ENCODE peak calls at places on chromosomes 7 and 10, in four cellular contexts. S is astrocyte of the spinal cord, W is cardiac fibroblast, T is GM12865. Q is an unnamed sample.

GRCh38 chr7:83677180-83677866 is 28.4 kb upstream of the SEMA3E start:
- DNase-seq in S (peak; percentile 97), W (peak; percentile 93), T (no peak), Q (no peak)

GRCh38 chr7:108367946-108368345 is 88.3 kb downstream of the NRCAM start:
- DNase-seq in S (no peak), W (no peak), T (no peak), Q (no peak)

GRCh38 chr7:104126411-104126841 is 81.4 kb downstream of the ORC5 start:
- DNase-seq in S (peak; percentile 35), W (no peak), T (no peak), Q (no peak)

GRCh38 chr7:5690931-5691461 is 90.5 kb downstream of the RNF216 start:
- DNase-seq in S (peak; percentile 22), W (peak; percentile 35), T (peak; percentile 70), Q (no peak)

GRCh38 chr7:47195641-47196040 is 386.3 kb downstream of the TNS3 start:
- DNase-seq in S (no peak), W (peak; percentile 8), T (no peak), Q (no peak)

GRCh38 chr7:42997611-42998010 is 65.4 kb downstream of the MRPL32 start:
- DNase-seq in S (no peak), W (no peak), T (no peak), Q (no peak)

GRCh38 chr10:121368347-121369025 is 229.8 kb downstream of the FGFR2 start:
- DNase-seq in S (no peak), W (no peak), T (peak; percentile 5), Q (no peak)

GRCh38 chr10:17851611-17852010 is 42.5 kb downstream of the MRC1 start:
- DNase-seq in S (no peak), W (no peak), T (no peak), Q (no peak)

GRCh38 chr10:11147723-11148122 is 130.1 kb downstream of the CELF2 start:
- DNase-seq in S (no peak), W (no peak), T (no peak), Q (no peak)

GRCh38 chr10:71639412-71639719 is 80.2 kb downstream of the C10orf105 start:
- DNase-seq in S (no peak), W (no peak), T (no peak), Q (no peak)

GRCh38 chr7:154409703-154410311 is 357.6 kb downstream of the DPP6 start:
- DNase-seq in S (peak; percentile 1), W (peak; percentile 15), T (peak; percentile 6), Q (no peak)

GRCh38 chr7:44101966-44102845 is 1.9 kb upstream of the AEBP1 start:
- DNase-seq in S (peak; percentile 67), W (peak; percentile 78), T (no peak), Q (no peak)

GRCh38 chr7:41010967-41011366 is 691.9 kb downstream of the INHBA start:
- DNase-seq in S (no peak), W (peak; percentile 77), T (no peak), Q (no peak)

GRCh38 chr10:133224861-133225366 is 5.1 kb upstream of the UTF1 start:
- DNase-seq in S (no peak), W (peak; percentile 25), T (no peak), Q (no peak)

GRCh38 chr7:1920266-1920681 is 250.2 kb downstream of the ELFN1 start:
- DNase-seq in S (no peak), W (no peak), T (no peak), Q (peak; percentile 29)

GRCh38 chr7:1269336-1269890 is 36.7 kb downstream of the UNCX start:
- DNase-seq in S (no peak), W (no peak), T (no peak), Q (no peak)

GRCh38 chr10:76437011-76437410 is 1005.6 kb downstream of the LRMDA start:
- DNase-seq in S (no peak), W (no peak), T (no peak), Q (no peak)

GRCh38 chr10:7312179-7312857 is 98.5 kb downstream of the SFMBT2 start:
- DNase-seq in S (no peak), W (no peak), T (no peak), Q (no peak)

GRCh38 chr10:4079796-4080195 is 294.8 kb upstream of the KLF6 start:
- DNase-seq in S (no peak), W (no peak), T (no peak), Q (no peak)

GRCh38 chr10:66783296-66783695 is 142.5 kb upstream of the LRRTM3 start:
- DNase-seq in S (peak; percentile 55), W (peak; percentile 50), T (no peak), Q (no peak)

GRCh38 chr10:76721891-76722505 is 915.6 kb downstream of the KCNMA1 start:
- DNase-seq in S (peak; percentile 11), W (peak; percentile 5), T (no peak), Q (no peak)

GRCh38 chr10:50362547-50363125 is 111.3 kb upstream of the ASAH2 start:
- DNase-seq in S (no peak), W (peak; percentile 62), T (peak; percentile 82), Q (no peak)

GRCh38 chr10:97682042-97682441 is 5.0 kb downstream of the AVPI1 start:
- DNase-seq in S (no peak), W (no peak), T (no peak), Q (no peak)

DNA sequence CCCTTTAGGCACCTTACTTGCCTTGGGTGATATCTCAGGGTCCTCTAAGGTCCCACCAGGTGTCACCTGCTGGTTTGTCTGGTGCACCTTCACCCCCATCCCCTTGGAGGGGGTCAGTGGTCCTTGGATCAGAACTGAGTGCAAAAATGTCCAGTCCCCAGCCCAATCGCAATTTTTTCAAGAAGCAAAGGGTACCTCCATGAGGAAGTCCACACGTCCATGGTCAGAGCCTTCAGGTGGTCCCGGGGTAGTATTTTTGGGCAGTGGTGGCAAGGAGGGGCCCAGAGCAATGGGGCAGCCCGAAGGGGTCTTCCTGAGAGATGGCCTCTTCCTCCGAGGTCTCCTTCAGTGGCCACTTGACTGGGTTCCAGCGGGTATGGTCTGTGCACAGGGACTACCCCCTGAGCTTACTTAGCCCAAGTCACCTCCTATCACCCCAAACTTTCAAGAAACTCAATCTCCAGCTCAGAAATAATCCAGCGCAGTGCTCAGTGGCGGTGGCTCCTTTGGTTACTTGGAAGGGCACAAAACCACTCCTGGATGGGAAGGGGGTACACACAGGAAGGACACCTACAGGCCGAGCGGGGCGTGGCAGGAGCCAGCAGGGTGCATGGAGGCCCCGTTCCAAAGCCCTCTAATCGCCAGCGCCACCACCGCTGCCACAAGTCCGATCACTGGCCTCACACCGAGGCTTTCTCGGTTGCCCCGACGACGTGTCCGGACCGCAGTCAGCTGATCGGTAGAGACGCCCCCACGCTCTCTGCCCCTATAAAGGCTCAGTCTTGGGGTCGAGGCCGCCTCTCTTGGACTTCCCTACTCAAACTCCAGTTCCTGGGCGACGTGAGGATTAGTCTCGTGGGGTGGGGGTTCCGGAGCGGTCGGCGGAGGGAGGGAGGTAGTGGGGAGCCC is 4.5 kb downstream of the SAP25 start:
- DNase-seq in S (peak; percentile 36), W (peak; percentile 36), T (peak; percentile 79), Q (peak; percentile 43)
- TF ChIP-seq CTCF in S (peak; percentile 43), W (peak; percentile 44), T (peak; percentile 42), Q (no peak)

DNA sequence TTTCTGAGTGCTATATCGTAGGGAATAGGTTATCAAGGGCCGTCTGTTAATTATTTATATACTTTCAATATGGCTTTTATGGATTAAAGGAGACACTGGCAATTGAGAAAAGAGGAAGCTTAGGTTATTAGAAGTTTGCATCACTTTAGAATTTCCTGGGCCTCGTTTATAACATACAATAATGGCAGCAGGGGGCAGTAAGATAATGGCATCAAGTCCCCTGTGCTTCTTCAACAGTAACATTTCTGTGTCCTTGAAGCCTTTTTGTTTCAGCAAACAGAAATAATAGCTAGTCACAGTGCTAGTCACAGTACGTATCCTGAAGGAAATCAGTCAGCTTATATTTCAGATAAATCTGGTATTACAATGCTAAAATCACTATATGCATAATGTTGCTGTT is 41.9 kb downstream of the SPAM1 start:
- DNase-seq in S (no peak), W (no peak), T (peak; percentile 23), Q (no peak)
- TF ChIP-seq CTCF in S (no peak), W (no peak), T (no peak), Q (no peak)

GRCh38 chr10:78165617-78166016 is 132.0 kb downstream of the RPS24 start:
- DNase-seq in S (no peak), W (no peak), T (no peak), Q (no peak)
- TF ChIP-seq CTCF in S (peak; percentile 16), W (no peak), T (no peak), Q (no peak)

DNA sequence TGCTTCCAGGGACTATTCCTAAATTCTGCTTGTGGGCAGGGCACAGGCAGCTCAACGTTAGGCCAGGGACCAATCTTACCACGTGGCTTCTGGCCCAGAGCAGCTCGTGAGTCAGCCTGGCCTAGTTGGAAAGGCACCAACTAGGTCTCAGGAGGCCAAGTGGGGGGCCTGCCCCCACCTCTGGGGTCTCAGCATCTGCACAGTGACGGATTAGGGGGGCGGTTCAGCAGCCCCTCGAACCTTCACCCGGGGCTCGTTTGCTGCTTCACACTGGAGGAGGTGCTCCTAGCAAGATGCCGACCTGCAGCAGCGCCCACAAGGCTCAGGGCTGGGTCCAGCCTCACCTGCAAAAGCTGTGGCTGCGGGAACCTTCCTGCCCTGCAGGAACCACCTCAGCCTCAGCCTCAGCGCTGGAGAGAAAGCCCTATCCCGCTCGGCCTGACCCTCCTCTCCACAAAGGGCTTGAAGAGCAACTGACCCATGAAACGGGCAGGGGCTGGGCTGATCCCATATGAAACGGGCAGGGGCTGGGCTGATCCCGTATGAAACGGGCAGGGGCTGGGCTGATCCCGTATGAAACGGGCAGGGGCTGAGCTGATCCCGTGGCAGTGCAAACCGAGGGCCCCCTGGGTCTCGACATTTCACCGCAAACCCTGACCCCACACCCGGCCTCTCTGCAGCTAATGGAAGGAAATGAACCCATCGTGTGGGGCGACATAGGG is 447.5 kb downstream of the DNAJB6 start:
- DNase-seq in S (no peak), W (no peak), T (no peak), Q (no peak)
- TF ChIP-seq CTCF in S (no peak), W (no peak), T (no peak), Q (no peak)

GRCh38 chr10:35194471-35194870 is 67.8 kb downstream of the CREM start:
- DNase-seq in S (no peak), W (no peak), T (no peak), Q (no peak)
- TF ChIP-seq CTCF in S (no peak), W (no peak), T (no peak), Q (no peak)

GRCh38 chr7:94973844-94974243 is 66.5 kb downstream of the PPP1R9A start:
- DNase-seq in S (no peak), W (no peak), T (no peak), Q (no peak)
- TF ChIP-seq CTCF in S (no peak), W (no peak), T (no peak), Q (no peak)